ENCODE peak calls at places on chromosomes 2 and 18, in five cellular contexts. Q, G, Y, D and N are unnamed samples.

GRCh38 chr2:155633887-155634570 is 698.5 kb downstream of the NR4A2 start:
- DNase-seq in Y (no peak), G (no peak), Q (no peak), D (no peak), N (no peak)

GRCh38 chr2:143068094-143068890 is 60.9 kb upstream of the ARHGAP15 start:
- DNase-seq in Y (no peak), Q (peak; percentile 4), D (no peak), G (no peak), N (no peak)

GRCh38 chr2:96304606-96305005 is 740 bp downstream of the SNRNP200 start:
- DNase-seq in G (no peak), D (no peak), Q (no peak), Y (no peak), N (no peak)

GRCh38 chr2:5694016-5694690 is 2.0 kb downstream of the SOX11 start:
- DNase-seq in G (no peak), D (no peak), Q (no peak), Y (no peak), N (no peak)

GRCh38 chr2:180699657-180700361 is 280.6 kb upstream of the UBE2E3 start:
- DNase-seq in Y (no peak), G (no peak), D (no peak), Q (no peak), N (no peak)

GRCh38 chr2:176443941-176444340 is 174.7 kb downstream of the MTX2 start:
- DNase-seq in D (no peak), G (no peak), Y (no peak), Q (no peak), N (no peak)

GRCh38 chr18:58669731-58670379 is 1.4 kb upstream of the MALT1 start:
- DNase-seq in Q (no peak), G (peak; percentile 78), Y (no peak), D (no peak), N (no peak)

GRCh38 chr2:72548081-72548764 is 277.6 kb downstream of the EXOC6B start:
- DNase-seq in Y (no peak), G (no peak), D (no peak), Q (no peak), N (no peak)

GRCh38 chr2:159856760-159857159 is 58.8 kb upstream of the CD302 start:
- DNase-seq in Y (no peak), D (no peak), Q (no peak), G (no peak), N (no peak)

GRCh38 chr18:45628979-45629958 is 14.0 kb downstream of the SLC14A2 start:
- DNase-seq in G (no peak), Q (no peak), Y (no peak), D (no peak), N (no peak)

GRCh38 chr2:190270298-190270697 is 49.3 kb downstream of the HIBCH start:
- DNase-seq in Y (no peak), Q (no peak), G (no peak), D (no peak), N (no peak)

GRCh38 chr2:218869064-218869463 is 9.5 kb downstream of the WNT6 start:
- DNase-seq in Y (no peak), G (no peak), Q (no peak), D (no peak), N (no peak)
- H3K27me3 ChIP-seq in Y (peaks cover 12% of the 10 kb centered on the region), G (no peaks in the 10 kb centered on the region), Q (peaks cover 24% of the 10 kb centered on the region), D (peaks cover 43% of the 10 kb centered on the region), N (peaks cover 7% of the 10 kb centered on the region)

GRCh38 chr2:231359484-231359883 is 36.0 kb upstream of the B3GNT7 start:
- DNase-seq in D (no peak), G (no peak), Q (no peak), Y (no peak), N (no peak)
- H3K27ac ChIP-seq in D (no peak overlapping the region), G (no peak overlapping the region), Q (no peak overlapping the region), Y (no peak overlapping the region), N (no peak overlapping the region)

DNA sequence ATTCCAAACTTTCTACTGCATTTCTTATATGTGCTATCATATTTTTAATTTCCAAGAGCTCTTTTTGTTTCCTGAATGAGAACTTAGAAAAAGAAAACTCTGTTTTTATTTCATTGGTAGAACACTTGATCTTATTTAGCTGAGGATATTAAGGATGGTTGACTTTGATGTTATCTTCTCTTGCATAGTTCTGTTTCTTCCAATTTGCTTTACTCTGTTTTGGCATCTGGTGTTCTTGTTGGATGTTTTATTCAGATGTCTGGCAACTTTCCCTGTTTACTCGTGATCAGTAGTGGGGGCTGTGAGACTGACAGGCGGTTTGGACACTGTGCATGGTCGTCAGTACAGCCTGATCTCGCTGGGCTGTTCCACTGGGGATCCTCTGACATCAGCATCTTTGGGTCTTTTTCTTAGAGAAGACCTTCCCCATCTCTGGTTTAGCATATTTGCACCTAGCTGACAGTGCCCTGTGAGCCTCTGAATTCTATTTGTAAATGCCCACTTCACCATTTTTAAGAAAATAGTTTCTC is 100.1 kb downstream of the TSN start:
- DNase-seq in D (no peak), Y (no peak), G (no peak), Q (no peak), N (no peak)
- H3K27me3 ChIP-seq in D (no peaks in the 10 kb centered on the region), Y (no peaks in the 10 kb centered on the region), G (peaks cover 23% of the 10 kb centered on the region), Q (no peaks in the 10 kb centered on the region), N (peaks cover 2% of the 10 kb centered on the region)

GRCh38 chr2:37080674-37081073 is 3.5 kb downstream of the HEATR5B start:
- DNase-seq in Q (peak; percentile 28), D (no peak), G (no peak), Y (no peak), N (no peak)
- H3K27ac ChIP-seq in Q (peak overlapping the region; percentile 37), D (peak overlapping the region; percentile 78), G (no peak overlapping the region), Y (no peak overlapping the region), N (peak overlapping the region; percentile 60)

DNA sequence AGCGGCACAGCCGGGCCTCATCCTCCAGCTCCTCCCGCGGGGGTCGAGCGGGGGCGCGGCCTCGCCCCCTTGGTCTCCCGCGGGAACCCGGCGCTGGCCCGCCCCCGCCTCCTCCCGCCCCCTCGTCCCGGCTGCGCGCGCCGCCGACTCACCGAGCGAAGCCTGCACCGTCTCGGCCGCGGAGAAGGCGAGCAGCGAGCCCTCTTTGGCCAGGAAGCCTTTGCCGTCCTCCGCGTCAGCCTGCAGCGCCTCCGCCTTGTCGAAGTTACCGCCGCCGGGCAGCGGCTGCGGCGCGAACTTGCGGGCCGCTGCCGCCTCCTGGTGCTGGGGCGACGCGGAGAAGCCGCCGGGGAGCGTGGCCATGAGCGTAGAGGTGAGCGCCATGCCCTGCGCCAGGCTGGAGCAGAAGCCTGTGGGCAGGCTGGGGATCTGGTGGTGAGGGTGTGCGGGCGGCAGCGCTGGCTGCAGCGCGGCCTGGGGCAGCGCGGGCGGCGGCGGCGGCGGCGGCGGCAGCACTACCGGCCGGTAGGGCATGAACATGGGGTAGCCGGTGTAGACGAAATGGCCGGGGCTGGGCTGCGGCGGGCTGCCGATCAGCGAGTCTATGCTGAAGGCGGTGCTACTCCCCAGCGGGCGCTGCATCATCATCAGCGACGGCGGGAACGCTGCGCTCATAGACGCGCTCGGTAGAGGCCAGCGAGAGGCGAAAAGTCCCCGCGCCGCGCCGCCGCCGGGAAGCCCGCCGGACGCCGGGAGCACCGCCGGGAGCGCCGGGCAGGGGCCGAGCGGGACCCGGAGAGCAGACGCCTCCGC is 683 bp downstream of the GBX2 start:
- DNase-seq in Q (no peak), D (no peak), G (no peak), Y (no peak), N (no peak)
- H3K27me3 ChIP-seq in Q (peaks cover 24% of the 10 kb centered on the region), D (peaks cover 100% of the 10 kb centered on the region), G (no peaks in the 10 kb centered on the region), Y (peaks cover 24% of the 10 kb centered on the region), N (peaks cover 14% of the 10 kb centered on the region)

GRCh38 chr2:84870306-84870705 is 10.6 kb downstream of the TRABD2A start:
- DNase-seq in Q (no peak), Y (no peak), D (no peak), G (no peak), N (no peak)
- H3K27ac ChIP-seq in Q (no peak overlapping the region), Y (no peak overlapping the region), D (no peak overlapping the region), G (no peak overlapping the region), N (no peak overlapping the region)

DNA sequence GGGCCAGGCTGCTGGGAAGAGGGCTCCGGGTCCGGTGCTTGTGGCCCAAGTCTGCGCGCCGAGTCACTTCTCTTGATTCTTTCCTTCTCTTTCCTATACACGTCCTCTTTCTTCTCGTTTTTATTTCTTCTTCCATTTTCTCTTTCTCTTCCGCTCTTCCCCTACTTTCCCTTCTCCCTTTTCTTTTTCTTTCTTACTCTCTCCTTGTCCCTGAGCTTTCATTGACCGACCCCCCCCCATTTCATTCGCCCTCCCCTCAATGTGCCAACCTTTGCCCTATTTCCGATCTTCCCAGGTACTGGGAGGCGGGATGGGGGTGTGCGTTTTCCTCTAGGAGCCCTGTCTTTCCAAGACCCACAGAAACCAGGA is 1.8 kb downstream of the ONECUT2 start:
- DNase-seq in Q (no peak), G (no peak), Y (no peak), D (no peak), N (no peak)
- H3K27me3 ChIP-seq in Q (peaks cover 42% of the 10 kb centered on the region), G (peaks cover 27% of the 10 kb centered on the region), Y (peaks cover 59% of the 10 kb centered on the region), D (peaks cover 90% of the 10 kb centered on the region), N (peaks cover 30% of the 10 kb centered on the region)

DNA sequence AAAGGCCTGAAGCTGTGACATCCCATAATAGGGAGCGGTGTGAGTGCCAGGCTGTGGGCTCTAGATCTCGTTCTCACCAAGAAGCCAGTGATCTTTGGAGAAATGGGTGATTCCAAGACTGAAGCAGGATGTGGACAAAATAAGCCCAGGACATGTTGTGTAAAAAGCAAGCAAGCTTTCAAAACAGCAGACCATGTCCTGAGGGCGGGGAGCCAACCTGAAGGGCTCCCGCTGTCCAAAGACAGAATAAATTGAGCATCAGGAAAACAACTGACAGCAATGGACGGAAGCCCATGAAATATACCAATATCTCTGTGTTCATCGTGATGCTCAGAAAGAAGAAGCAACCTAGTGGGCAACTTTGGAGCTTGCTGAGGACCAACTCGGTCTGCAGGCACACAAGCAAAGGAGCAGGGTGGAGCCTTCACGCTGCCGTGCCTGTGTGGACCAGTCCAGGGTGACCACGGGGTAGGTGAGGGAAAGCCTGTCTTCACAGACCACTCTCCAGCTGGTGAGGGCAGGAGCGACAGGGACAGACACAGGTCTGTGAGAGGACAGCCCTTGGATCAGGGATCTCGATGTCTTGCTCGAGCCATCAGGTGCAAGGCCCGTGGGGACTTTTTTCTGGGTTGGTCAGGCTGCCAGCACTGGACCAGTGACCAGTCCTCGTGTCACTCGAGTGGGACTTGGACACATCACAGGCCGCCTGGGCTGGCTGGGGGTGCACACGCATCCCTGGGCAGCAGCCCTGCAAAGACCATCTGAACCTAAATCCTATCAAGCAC is 21.5 kb downstream of the MTERF4 start:
- DNase-seq in Y (no peak), Q (no peak), D (no peak), G (no peak), N (no peak)
- H3K27ac ChIP-seq in Y (no peak overlapping the region), Q (no peak overlapping the region), D (no peak overlapping the region), G (no peak overlapping the region), N (no peak overlapping the region)

GRCh38 chr2:152100961-152101360 is 2.1 kb upstream of the CACNB4 start:
- DNase-seq in G (no peak), D (no peak), Q (no peak), Y (no peak), N (no peak)
- H3K27me3 ChIP-seq in G (no peaks in the 10 kb centered on the region), D (peaks cover 16% of the 10 kb centered on the region), Q (peaks cover 36% of the 10 kb centered on the region), Y (peaks cover 28% of the 10 kb centered on the region), N (peaks cover 43% of the 10 kb centered on the region)

DNA sequence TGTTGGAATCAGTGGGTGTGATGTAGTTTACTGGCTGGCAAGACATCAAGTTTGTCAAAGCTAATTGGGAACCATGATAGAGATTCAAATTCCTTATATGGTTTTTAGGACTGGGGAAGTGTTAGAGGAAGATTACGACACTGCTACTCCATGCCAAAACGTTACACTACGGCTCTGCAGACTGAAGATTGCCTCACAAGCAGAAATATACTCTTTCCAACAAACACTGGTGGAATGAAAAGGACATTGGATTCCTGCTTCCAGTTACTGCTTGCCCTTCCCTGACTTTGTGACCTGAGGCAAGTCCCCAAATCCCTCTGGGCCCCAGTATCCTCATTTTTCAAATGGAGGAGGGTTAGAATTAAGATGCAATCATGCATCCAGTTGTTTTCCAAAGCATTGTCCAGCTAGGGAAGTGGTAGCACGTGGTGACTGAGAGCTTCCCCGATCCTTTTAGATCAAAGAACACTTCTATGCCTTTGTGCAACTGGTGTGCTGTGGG is 147.5 kb downstream of the CDC42EP3 start:
- DNase-seq in Q (no peak), Y (no peak), D (peak; percentile 34), G (no peak), N (no peak)
- H3K27ac ChIP-seq in Q (no peak overlapping the region), Y (no peak overlapping the region), D (peak overlapping the region; percentile 70), G (no peak overlapping the region), N (no peak overlapping the region)